ENCODE peak calls at places on chromosome 12, in ten cellular contexts. Q is H1, F is stomach, J is SK-N-SH, V is GM12878, U is HepG2, L is sigmoid colon, A is transverse colon, S is suprapubic skin, E is upper lobe of left lung. I is an unnamed sample.

GRCh38 chr12:72072613-72073212 is 134.1 kb downstream of the TPH2 start:
- DNase-seq in Q (no peak), F (no peak), J (peak; percentile 20), V (no peak), U (no peak), L (no peak), A (no peak), S (no peak), E (no peak), I (no peak)

GRCh38 chr12:71135812-71136176 is 22.0 kb downstream of the TSPAN8 start:
- DNase-seq in Q (no peak), F (no peak), J (no peak), V (no peak), U (no peak), L (no peak), A (no peak), S (no peak), E (no peak), I (no peak)

GRCh38 chr12:107017042-107017441 is 30.1 kb upstream of the MTERF2 start:
- DNase-seq in Q (no peak), F (no peak), J (no peak), V (no peak), U (no peak), L (no peak), A (no peak), S (no peak), E (no peak), I (no peak)

GRCh38 chr12:93297536-93297935 is 80.2 kb upstream of the NUDT4 start:
- DNase-seq in Q (no peak), F (no peak), J (no peak), V (no peak), U (no peak), L (no peak), A (no peak), S (no peak), E (no peak), I (no peak)

GRCh38 chr12:75944097-75944904 is 87.3 kb downstream of the PHLDA1 start:
- DNase-seq in Q (peak; percentile 38), F (no peak), J (no peak), V (peak; percentile 54), U (peak; percentile 97), L (no peak), A (no peak), S (no peak), E (no peak), I (no peak)

GRCh38 chr12:3988519-3989217 is 115.5 kb upstream of the PARP11 start:
- DNase-seq in Q (no peak), F (no peak), J (no peak), V (peak; percentile 36), U (no peak), L (no peak), A (no peak), S (no peak), E (no peak), I (no peak)

GRCh38 chr12:30529489-30530269 is 166.0 kb downstream of the IPO8 start:
- DNase-seq in Q (no peak), F (no peak), J (no peak), V (no peak), U (no peak), L (no peak), A (no peak), S (no peak), E (no peak), I (no peak)

GRCh38 chr12:3661028-3661427 is 91.9 kb downstream of the CRACR2A start:
- DNase-seq in Q (no peak), F (no peak), J (no peak), V (no peak), U (peak; percentile 5), L (no peak), A (no peak), S (no peak), E (no peak), I (no peak)

GRCh38 chr12:119200601-119201000 is 21.9 kb downstream of the HSPB8 start:
- DNase-seq in Q (no peak), F (no peak), J (no peak), V (no peak), U (no peak), L (no peak), A (no peak), S (no peak), E (no peak), I (no peak)

GRCh38 chr12:119198440-119198839 is 19.7 kb downstream of the HSPB8 start:
- DNase-seq in Q (no peak), F (no peak), J (no peak), V (no peak), U (no peak), L (no peak), A (no peak), S (no peak), E (no peak), I (no peak)

DNA sequence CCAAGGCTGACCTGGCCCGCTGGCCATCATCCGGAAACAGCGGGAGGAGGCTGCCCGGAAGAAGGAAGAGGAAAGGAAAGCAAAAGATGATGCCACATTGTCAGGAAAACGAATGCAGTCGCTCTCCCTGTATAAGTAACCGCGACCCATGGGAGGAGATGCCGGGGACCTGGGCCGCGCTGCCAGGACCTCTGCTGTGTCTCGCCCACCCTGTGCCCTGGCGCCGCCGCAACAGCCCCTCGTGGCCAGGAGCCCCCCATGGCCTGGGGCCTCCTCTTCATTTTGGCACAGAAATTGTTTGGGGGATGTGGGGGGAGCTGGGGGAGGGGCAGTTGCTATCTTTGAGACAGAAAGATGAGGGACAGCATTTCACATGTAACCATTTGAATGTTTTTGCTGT is 16.5 kb downstream of the HSPB8 start:
- DNase-seq in Q (no peak), F (no peak), J (no peak), V (no peak), U (no peak), L (no peak), A (no peak), S (no peak), E (no peak), I (no peak)
- TF ChIP-seq POLR2AphosphoS5 in Q (no peak), F (no peak), J (no peak), V (no peak), U (no peak), L (no peak), A (no peak), S (no peak), E (no peak), I (no peak)

GRCh38 chr12:66117242-66117641 is 13.3 kb downstream of the LLPH start:
- DNase-seq in Q (no peak), F (no peak), J (no peak), V (no peak), U (no peak), L (no peak), A (no peak), S (no peak), E (no peak), I (no peak)

GRCh38 chr12:66113471-66113870 is 17.1 kb downstream of the LLPH start:
- DNase-seq in Q (no peak), F (no peak), J (no peak), V (no peak), U (no peak), L (no peak), A (no peak), S (no peak), E (no peak), I (no peak)

GRCh38 chr12:66115083-66115600 is 15.4 kb downstream of the LLPH start:
- DNase-seq in Q (no peak), F (no peak), J (no peak), V (no peak), U (no peak), L (no peak), A (no peak), S (no peak), E (no peak), I (no peak)

GRCh38 chr12:66107451-66107915 is 23.1 kb downstream of the LLPH start:
- DNase-seq in Q (peak; percentile 33), F (peak; percentile 31), J (peak; percentile 58), V (peak; percentile 56), U (peak; percentile 93), L (peak; percentile 65), A (peak; percentile 35), S (no peak), E (peak; percentile 49), I (no peak)

DNA sequence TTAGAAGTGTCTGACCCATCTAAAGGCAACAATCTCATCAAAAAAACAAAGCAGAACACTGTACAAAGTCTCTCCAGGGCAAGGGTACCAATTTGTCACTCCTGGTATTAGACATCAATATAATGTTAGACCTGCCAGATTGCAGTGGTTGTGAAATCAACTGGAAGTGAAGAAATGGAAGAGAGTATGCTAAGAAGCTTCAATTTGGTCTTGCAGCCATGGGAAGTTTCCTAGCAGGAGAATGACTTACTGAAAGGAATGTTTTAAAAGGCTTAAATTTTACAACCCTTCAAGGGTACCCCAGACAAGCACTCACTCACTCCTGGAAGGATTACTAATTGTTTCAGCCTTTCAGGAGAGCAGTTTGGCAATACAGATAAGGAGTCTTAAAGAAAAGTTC is 18.9 kb downstream of the LLPH start:
- DNase-seq in Q (no peak), F (no peak), J (no peak), V (no peak), U (no peak), L (no peak), A (no peak), S (no peak), E (no peak), I (no peak)
- TF ChIP-seq EP300 in Q (no peak), F (no peak), J (no peak), V (no peak), U (no peak), L (no peak), A (no peak), S (no peak), E (no peak), I (no peak)

GRCh38 chr12:46244273-46244672 is 24.6 kb downstream of the SLC38A1 start:
- DNase-seq in Q (no peak), F (no peak), J (no peak), V (no peak), U (no peak), L (no peak), A (no peak), S (no peak), E (no peak), I (no peak)
- TF ChIP-seq POLR2AphosphoS5 in Q (no peak), F (no peak), J (no peak), V (peak; percentile 31), U (no peak), L (no peak), A (no peak), S (no peak), E (no peak), I (no peak)

GRCh38 chr12:117101953-117102833 is 3.0 kb upstream of the TESC start:
- DNase-seq in Q (no peak), F (no peak), J (no peak), V (no peak), U (no peak), L (no peak), A (no peak), S (no peak), E (no peak), I (no peak)

GRCh38 chr12:117109943-117110342 is 10.7 kb upstream of the TESC start:
- DNase-seq in Q (no peak), F (no peak), J (no peak), V (no peak), U (no peak), L (no peak), A (no peak), S (no peak), E (no peak), I (no peak)

GRCh38 chr12:117100851-117101673 is 1.8 kb upstream of the TESC start:
- DNase-seq in Q (no peak), F (no peak), J (no peak), V (no peak), U (no peak), L (peak; percentile 27), A (no peak), S (no peak), E (no peak), I (no peak)

GRCh38 chr12:117100251-117100650 is 1.0 kb upstream of the TESC start:
- DNase-seq in Q (no peak), F (no peak), J (peak; percentile 71), V (no peak), U (no peak), L (peak; percentile 35), A (no peak), S (no peak), E (no peak), I (no peak)

DNA sequence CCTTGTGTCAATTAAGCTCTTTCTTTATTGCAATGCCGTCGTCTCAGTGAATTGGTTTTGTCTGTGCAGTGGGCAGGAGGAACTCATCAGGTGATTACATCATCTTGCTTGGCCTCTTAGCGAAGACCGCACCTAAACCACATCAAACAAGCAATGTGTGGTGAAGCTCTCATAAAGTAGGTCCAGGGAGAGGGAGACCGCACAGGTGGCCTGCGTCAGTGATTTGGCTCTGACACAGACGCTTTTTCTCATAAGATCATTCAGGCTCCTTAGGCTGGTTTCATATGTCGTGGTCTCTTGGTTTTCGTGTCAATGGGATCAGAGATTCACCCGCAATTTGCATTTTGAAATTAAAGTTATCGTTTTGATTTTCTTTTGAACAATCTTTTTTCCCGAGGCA is 6.7 kb upstream of the TESC start:
- DNase-seq in Q (no peak), F (no peak), J (no peak), V (peak; percentile 51), U (peak; percentile 56), L (no peak), A (peak; percentile 32), S (no peak), E (peak; percentile 42), I (no peak)
- TF ChIP-seq EP300 in Q (no peak), F (no peak), J (no peak), V (peak; percentile 87), U (no peak), L (no peak), A (no peak), S (no peak), E (no peak), I (no peak)

I was measured in esophagus muscularis mucosa.